ENCODE peak calls at places on chromosomes 11 and 22, in four cellular contexts. One of them, this sample, is unnamed.
A peak's percentile ranks its signal among the peaks of the same experiment; 100 is the strongest.

GRCh38 chr11:59865031-59865430 is 1.3 kb downstream of the TCN1 start:
- DNase-seq in cardiac muscle cell: peak; percentile 38
- DNase-seq in sigmoid colon: no peak
- DNase-seq in uterus: no peak
- DNase-seq in this sample: no peak

GRCh38 chr11:10414181-10414580 is 40.9 kb upstream of the AMPD3 start:
- DNase-seq in cardiac muscle cell: peak; percentile 13
- DNase-seq in sigmoid colon: no peak
- DNase-seq in uterus: no peak
- DNase-seq in this sample: no peak

GRCh38 chr22:35549338-35549737 is 8.7 kb downstream of the RASD2 start:
- DNase-seq in cardiac muscle cell: no peak
- DNase-seq in sigmoid colon: no peak
- DNase-seq in uterus: no peak
- DNase-seq in this sample: peak; percentile 78

GRCh38 chr11:57530596-57531507 is at the start of gene TIMM10:
- DNase-seq in cardiac muscle cell: peak; percentile 97
- DNase-seq in sigmoid colon: peak; percentile 98
- DNase-seq in uterus: peak; percentile 95
- DNase-seq in this sample: peak; percentile 97

GRCh38 chr11:73242291-73243092 is 24.4 kb downstream of the P2RY2 start:
- DNase-seq in cardiac muscle cell: peak; percentile 77
- DNase-seq in sigmoid colon: peak; percentile 78
- DNase-seq in uterus: peak; percentile 52
- DNase-seq in this sample: peak; percentile 78

GRCh38 chr11:93225642-93226041 is 27.9 kb upstream of the SLC36A4 start:
- DNase-seq in cardiac muscle cell: peak; percentile 46
- DNase-seq in sigmoid colon: no peak
- DNase-seq in uterus: no peak
- DNase-seq in this sample: no peak

GRCh38 chr11:8384199-8384821 is 120.6 kb upstream of the LMO1 start:
- DNase-seq in cardiac muscle cell: peak; percentile 65
- DNase-seq in sigmoid colon: peak; percentile 79
- DNase-seq in uterus: peak; percentile 45
- DNase-seq in this sample: no peak

GRCh38 chr11:100956321-100956720 is 173.3 kb downstream of the PGR start:
- DNase-seq in cardiac muscle cell: no peak
- DNase-seq in sigmoid colon: no peak
- DNase-seq in uterus: no peak
- DNase-seq in this sample: no peak

GRCh38 chr22:18078329-18079041 is 695 bp downstream of the PEX26 start:
- DNase-seq in cardiac muscle cell: peak; percentile 22
- DNase-seq in sigmoid colon: no peak
- DNase-seq in uterus: no peak
- DNase-seq in this sample: peak; percentile 41

GRCh38 chr22:37659066-37659896 is 758 bp downstream of the PDXP start:
- DNase-seq in cardiac muscle cell: no peak
- DNase-seq in sigmoid colon: no peak
- DNase-seq in uterus: no peak
- DNase-seq in this sample: no peak

GRCh38 chr22:42432020-42432596 is at the start of gene NFAM1:
- DNase-seq in cardiac muscle cell: no peak
- DNase-seq in sigmoid colon: peak; percentile 81
- DNase-seq in uterus: no peak
- DNase-seq in this sample: peak; percentile 66

GRCh38 chr11:104583857-104584256 is 314.4 kb downstream of the CASP12 start:
- DNase-seq in cardiac muscle cell: no peak
- DNase-seq in sigmoid colon: no peak
- DNase-seq in uterus: no peak
- DNase-seq in this sample: no peak
- H3K4me3 ChIP-seq in cardiac muscle cell: no peak overlapping the region
- H3K4me3 ChIP-seq in sigmoid colon: no peak overlapping the region
- H3K4me3 ChIP-seq in uterus: no peak overlapping the region
- H3K4me3 ChIP-seq in this sample: no peak overlapping the region

GRCh38 chr11:28105869-28106268 is 2.1 kb downstream of the KIF18A start:
- DNase-seq in cardiac muscle cell: no peak
- DNase-seq in sigmoid colon: no peak
- DNase-seq in uterus: no peak
- DNase-seq in this sample: no peak
- H3K4me1 ChIP-seq in cardiac muscle cell: peaks cover 24% of the 10 kb centered on the region
- H3K4me1 ChIP-seq in sigmoid colon: peaks cover 25% of the 10 kb centered on the region
- H3K4me1 ChIP-seq in uterus: no peaks in the 10 kb centered on the region
- H3K4me1 ChIP-seq in this sample: peaks cover 29% of the 10 kb centered on the region

GRCh38 chr11:18310800-18311340 is 11.1 kb downstream of the HPS5 start:
- DNase-seq in cardiac muscle cell: peak; percentile 15
- DNase-seq in sigmoid colon: no peak
- DNase-seq in uterus: no peak
- DNase-seq in this sample: no peak

GRCh38 chr11:18314794-18315523 is 7.0 kb downstream of the HPS5 start:
- DNase-seq in cardiac muscle cell: peak; percentile 30
- DNase-seq in sigmoid colon: no peak
- DNase-seq in uterus: no peak
- DNase-seq in this sample: no peak

GRCh38 chr11:18313985-18314763 is 7.8 kb downstream of the HPS5 start:
- DNase-seq in cardiac muscle cell: peak; percentile 34
- DNase-seq in sigmoid colon: no peak
- DNase-seq in uterus: no peak
- DNase-seq in this sample: no peak

GRCh38 chr11:18312012-18312411 is 9.9 kb downstream of the HPS5 start:
- DNase-seq in cardiac muscle cell: peak; percentile 48
- DNase-seq in sigmoid colon: no peak
- DNase-seq in uterus: no peak
- DNase-seq in this sample: no peak

GRCh38 chr11:18312663-18313420 is 9.1 kb downstream of the HPS5 start:
- DNase-seq in cardiac muscle cell: peak; percentile 65
- DNase-seq in sigmoid colon: no peak
- DNase-seq in uterus: no peak
- DNase-seq in this sample: no peak
- H3K4me3 ChIP-seq in cardiac muscle cell: no peak overlapping the region
- H3K4me3 ChIP-seq in sigmoid colon: no peak overlapping the region
- H3K4me3 ChIP-seq in uterus: no peak overlapping the region
- H3K4me3 ChIP-seq in this sample: no peak overlapping the region

DNA sequence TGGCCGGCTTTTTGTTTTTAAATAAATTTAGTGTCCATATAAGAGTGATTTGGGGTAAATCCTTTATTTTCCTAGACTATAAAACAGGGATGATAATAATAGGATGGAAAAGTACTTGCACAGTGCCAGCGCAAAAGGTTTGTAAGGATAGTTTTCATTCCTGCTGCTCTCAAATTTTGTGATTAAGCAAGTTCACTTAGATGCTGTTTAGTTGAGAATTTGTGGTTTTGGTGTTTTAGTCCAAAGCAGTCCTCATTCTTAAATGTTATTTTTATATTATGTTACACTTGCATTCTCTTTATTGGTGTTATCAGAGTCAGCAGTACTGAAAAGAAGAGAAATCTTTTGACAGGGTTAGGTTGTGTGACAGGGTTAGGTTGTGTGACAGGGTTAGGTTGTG is 47.9 kb downstream of the PPP6R3 start:
- DNase-seq in cardiac muscle cell: no peak
- DNase-seq in sigmoid colon: no peak
- DNase-seq in uterus: no peak
- DNase-seq in this sample: no peak
- H3K4me1 ChIP-seq in cardiac muscle cell: peaks cover 38% of the 10 kb centered on the region
- H3K4me1 ChIP-seq in sigmoid colon: peaks cover 88% of the 10 kb centered on the region
- H3K4me1 ChIP-seq in uterus: peaks cover 9% of the 10 kb centered on the region
- H3K4me1 ChIP-seq in this sample: peaks cover 74% of the 10 kb centered on the region

DNA sequence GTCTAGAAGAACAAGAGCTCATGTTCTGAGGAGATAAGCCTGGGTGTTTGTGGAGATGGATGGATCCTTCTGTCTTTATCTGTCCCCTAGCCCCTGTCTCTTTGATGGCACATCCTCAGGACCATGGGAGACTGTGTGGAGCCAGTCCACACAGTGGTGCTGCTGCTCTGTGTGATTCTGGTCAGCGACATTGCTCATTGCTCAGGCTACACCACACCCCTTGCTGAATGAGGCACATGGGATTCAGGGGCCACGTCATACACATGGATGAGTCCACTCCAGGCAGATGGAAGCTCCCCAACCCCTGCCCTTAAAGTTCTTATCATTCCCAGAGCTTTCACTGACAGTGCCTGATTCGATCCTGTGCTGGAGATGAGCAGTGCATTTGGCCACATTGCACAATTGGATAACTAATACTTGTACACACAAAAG is 222.2 kb downstream of the NAV2 start:
- DNase-seq in cardiac muscle cell: no peak
- DNase-seq in sigmoid colon: no peak
- DNase-seq in uterus: no peak
- DNase-seq in this sample: no peak
- H3K4me3 ChIP-seq in cardiac muscle cell: no peak overlapping the region
- H3K4me3 ChIP-seq in sigmoid colon: no peak overlapping the region
- H3K4me3 ChIP-seq in uterus: no peak overlapping the region
- H3K4me3 ChIP-seq in this sample: no peak overlapping the region

GRCh38 chr11:2182692-2183474 is 11.3 kb upstream of the TH start:
- DNase-seq in cardiac muscle cell: no peak
- DNase-seq in sigmoid colon: no peak
- DNase-seq in uterus: no peak
- DNase-seq in this sample: no peak
- H3K4me1 ChIP-seq in cardiac muscle cell: no peaks in the 10 kb centered on the region
- H3K4me1 ChIP-seq in sigmoid colon: no peaks in the 10 kb centered on the region
- H3K4me1 ChIP-seq in uterus: no peaks in the 10 kb centered on the region
- H3K4me1 ChIP-seq in this sample: no peaks in the 10 kb centered on the region